ENCODE peak calls at places on chromosomes 2 and 18, in four cellular contexts. One of them, this sample, is unnamed.

GRCh38 chr2:9745153-9745899 is 97.9 kb upstream of the TAF1B start:
- DNase-seq in A549: no peak
- DNase-seq in GM12878: no peak
- DNase-seq in K562: no peak
- DNase-seq in this sample: no peak

GRCh38 chr2:20666364-20667150 is at the start of gene GDF7:
- DNase-seq in A549: no peak
- DNase-seq in GM12878: no peak
- DNase-seq in K562: peak; percentile 67
- DNase-seq in this sample: peak; percentile 46

GRCh38 chr2:118845005-118845842 is 2.2 kb downstream of the EN1 start:
- DNase-seq in A549: no peak
- DNase-seq in GM12878: no peak
- DNase-seq in K562: peak; percentile 50
- DNase-seq in this sample: no peak

GRCh38 chr2:169131587-169132512 is 62.5 kb downstream of the DHRS9 start:
- DNase-seq in A549: peak; percentile 28
- DNase-seq in GM12878: peak; percentile 15
- DNase-seq in K562: peak; percentile 76
- DNase-seq in this sample: peak; percentile 40

GRCh38 chr18:245282-245847 is 22.5 kb downstream of the THOC1 start:
- DNase-seq in A549: no peak
- DNase-seq in GM12878: no peak
- DNase-seq in K562: no peak
- DNase-seq in this sample: no peak

GRCh38 chr18:23810396-23810795 is 121.1 kb downstream of the LAMA3 start:
- DNase-seq in A549: no peak
- DNase-seq in GM12878: no peak
- DNase-seq in K562: no peak
- DNase-seq in this sample: no peak

GRCh38 chr2:169366066-169366465 is 3.7 kb upstream of the LRP2 start:
- DNase-seq in A549: no peak
- DNase-seq in GM12878: no peak
- DNase-seq in K562: no peak
- DNase-seq in this sample: no peak

GRCh38 chr2:173869244-173869643 is 95.9 kb downstream of the SP3 start:
- DNase-seq in A549: no peak
- DNase-seq in GM12878: no peak
- DNase-seq in K562: no peak
- DNase-seq in this sample: no peak

GRCh38 chr2:236498369-236498768 is 71.3 kb upstream of the ACKR3 start:
- DNase-seq in A549: no peak
- DNase-seq in GM12878: no peak
- DNase-seq in K562: no peak
- DNase-seq in this sample: no peak

GRCh38 chr2:144516981-144517824 is 2.7 kb downstream of the ZEB2 start:
- DNase-seq in A549: peak; percentile 58
- DNase-seq in GM12878: no peak
- DNase-seq in K562: peak; percentile 50
- DNase-seq in this sample: no peak
- TF ChIP-seq CHD4 in A549: no peak
- TF ChIP-seq CHD4 in GM12878: no peak
- TF ChIP-seq CHD4 in K562: no peak
- TF ChIP-seq CHD4 in this sample: no peak

GRCh38 chr18:68555935-68556334 is 159.0 kb downstream of the TMX3 start:
- DNase-seq in A549: no peak
- DNase-seq in GM12878: no peak
- DNase-seq in K562: no peak
- DNase-seq in this sample: no peak
- TF ChIP-seq JUNB in A549: no peak
- TF ChIP-seq JUNB in GM12878: no peak
- TF ChIP-seq JUNB in K562: no peak
- TF ChIP-seq JUNB in this sample: no peak

GRCh38 chr2:46376586-46377286 is 79.5 kb downstream of the EPAS1 start:
- DNase-seq in A549: no peak
- DNase-seq in GM12878: no peak
- DNase-seq in K562: no peak
- DNase-seq in this sample: no peak

GRCh38 chr2:46378616-46379015 is 81.4 kb downstream of the EPAS1 start:
- DNase-seq in A549: no peak
- DNase-seq in GM12878: no peak
- DNase-seq in K562: no peak
- DNase-seq in this sample: no peak

GRCh38 chr2:46375566-46376125 is 78.4 kb downstream of the EPAS1 start:
- DNase-seq in A549: no peak
- DNase-seq in GM12878: no peak
- DNase-seq in K562: no peak
- DNase-seq in this sample: no peak

GRCh38 chr2:46377666-46378560 is 80.7 kb downstream of the EPAS1 start:
- DNase-seq in A549: no peak
- DNase-seq in GM12878: no peak
- DNase-seq in K562: no peak
- DNase-seq in this sample: no peak

DNA sequence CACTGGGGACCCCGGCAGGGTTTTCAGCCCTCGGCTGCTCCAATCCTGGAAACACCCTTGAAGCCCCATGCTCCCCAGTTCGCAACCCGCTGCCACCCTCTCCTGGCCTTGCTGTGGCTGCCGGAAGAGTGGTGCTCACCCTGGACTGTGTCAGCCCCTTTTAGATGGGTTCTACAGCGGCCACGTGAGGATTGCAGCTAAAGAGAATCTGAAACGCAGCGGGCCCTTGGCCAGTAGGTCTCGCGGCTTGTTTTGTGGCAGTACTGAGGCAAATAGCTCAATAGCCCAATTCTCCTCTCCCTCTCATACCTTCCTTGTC is 80.0 kb downstream of the EPAS1 start:
- DNase-seq in A549: no peak
- DNase-seq in GM12878: no peak
- DNase-seq in K562: no peak
- DNase-seq in this sample: no peak
- TF ChIP-seq CHD4 in A549: no peak
- TF ChIP-seq CHD4 in GM12878: no peak
- TF ChIP-seq CHD4 in K562: no peak
- TF ChIP-seq CHD4 in this sample: no peak

DNA sequence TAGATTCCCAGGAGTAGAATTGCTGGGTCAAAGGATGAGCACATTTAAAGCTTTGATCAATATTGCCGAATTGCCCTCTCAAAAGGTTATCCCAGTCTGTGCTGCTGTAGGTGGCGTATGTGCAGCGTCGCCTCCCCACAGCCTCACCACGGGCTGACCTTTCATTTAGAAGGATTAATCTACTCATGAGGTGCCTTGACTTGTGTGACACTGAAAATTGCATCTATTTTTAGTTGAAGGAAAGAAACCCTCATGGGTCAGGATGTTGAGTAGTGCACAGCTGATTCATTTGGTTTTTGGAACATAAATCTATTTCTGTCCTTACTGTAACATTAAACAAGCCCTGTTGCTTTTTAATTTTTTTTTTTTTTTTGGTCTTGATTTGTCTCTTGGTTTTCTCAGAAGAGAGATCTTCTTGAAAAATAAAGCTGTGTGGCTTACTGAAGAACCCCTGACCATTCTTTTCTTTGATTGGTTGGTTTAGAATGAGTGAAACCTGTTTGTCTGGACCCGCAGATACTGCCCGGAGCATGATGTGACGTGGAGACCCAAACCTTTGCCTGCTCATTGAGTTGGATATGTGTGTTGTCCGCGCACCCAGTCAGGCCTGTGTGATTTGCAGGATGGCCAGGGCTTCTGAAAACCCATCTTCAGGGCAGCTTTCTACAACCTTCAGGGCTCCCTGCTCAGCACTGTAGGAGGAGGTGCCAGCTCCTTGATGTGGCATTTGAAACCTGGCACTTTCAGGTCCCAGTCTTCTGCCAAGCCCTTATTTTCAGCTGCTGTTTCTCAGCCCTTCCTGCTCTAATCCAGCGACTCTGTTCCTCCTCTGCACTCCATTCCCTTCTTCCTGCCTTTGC is 61.0 kb downstream of the LPIN1 start:
- DNase-seq in A549: no peak
- DNase-seq in GM12878: no peak
- DNase-seq in K562: no peak
- DNase-seq in this sample: no peak
- TF ChIP-seq JUNB in A549: no peak
- TF ChIP-seq JUNB in GM12878: no peak
- TF ChIP-seq JUNB in K562: no peak
- TF ChIP-seq JUNB in this sample: no peak

DNA sequence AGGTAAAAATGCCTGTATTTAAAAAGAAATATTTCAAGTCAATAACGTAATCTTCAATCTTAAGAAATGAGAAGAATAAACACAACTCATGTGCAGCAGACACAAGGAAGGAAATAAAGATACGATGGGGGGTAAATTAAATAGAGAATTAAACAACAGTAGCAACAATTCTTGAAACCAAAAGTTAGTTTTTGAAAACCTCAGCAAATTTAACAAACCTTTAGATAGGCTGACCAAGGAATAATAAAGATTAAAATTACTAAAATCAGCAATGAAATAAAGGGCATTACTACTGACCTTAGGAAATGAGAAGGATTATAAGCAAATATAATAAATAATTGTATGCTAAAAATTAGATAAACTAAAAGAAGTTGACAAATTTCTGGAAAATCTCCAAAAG is 178.9 kb downstream of the RTP5 start:
- DNase-seq in A549: no peak
- DNase-seq in GM12878: no peak
- DNase-seq in K562: no peak
- DNase-seq in this sample: no peak
- TF ChIP-seq CHD4 in A549: no peak
- TF ChIP-seq CHD4 in GM12878: no peak
- TF ChIP-seq CHD4 in K562: no peak
- TF ChIP-seq CHD4 in this sample: no peak

GRCh38 chr18:3671181-3671580 is 221.2 kb downstream of the TGIF1 start:
- DNase-seq in A549: no peak
- DNase-seq in GM12878: no peak
- DNase-seq in K562: no peak
- DNase-seq in this sample: no peak
- TF ChIP-seq JUNB in A549: no peak
- TF ChIP-seq JUNB in GM12878: no peak
- TF ChIP-seq JUNB in K562: no peak
- TF ChIP-seq JUNB in this sample: no peak

GRCh38 chr2:151649966-151650365 is 84.3 kb downstream of the NEB start:
- DNase-seq in A549: no peak
- DNase-seq in GM12878: no peak
- DNase-seq in K562: no peak
- DNase-seq in this sample: no peak
- TF ChIP-seq CHD4 in A549: no peak
- TF ChIP-seq CHD4 in GM12878: no peak
- TF ChIP-seq CHD4 in K562: no peak
- TF ChIP-seq CHD4 in this sample: no peak

GRCh38 chr18:76491801-76492668 is 3.0 kb downstream of the ZNF516 start:
- DNase-seq in A549: peak; percentile 26
- DNase-seq in GM12878: no peak
- DNase-seq in K562: no peak
- DNase-seq in this sample: no peak

GRCh38 chr18:76491436-76491800 is 3.6 kb downstream of the ZNF516 start:
- DNase-seq in A549: peak; percentile 28
- DNase-seq in GM12878: no peak
- DNase-seq in K562: peak; percentile 46
- DNase-seq in this sample: peak; percentile 41

GRCh38 chr18:76489081-76489480 is 6.0 kb downstream of the ZNF516 start:
- DNase-seq in A549: no peak
- DNase-seq in GM12878: no peak
- DNase-seq in K562: no peak
- DNase-seq in this sample: no peak

GRCh38 chr18:76490040-76490439 is 5.0 kb downstream of the ZNF516 start:
- DNase-seq in A549: no peak
- DNase-seq in GM12878: no peak
- DNase-seq in K562: no peak
- DNase-seq in this sample: no peak

GRCh38 chr18:76490701-76491171 is 4.3 kb downstream of the ZNF516 start:
- DNase-seq in A549: peak; percentile 13
- DNase-seq in GM12878: no peak
- DNase-seq in K562: no peak
- DNase-seq in this sample: no peak
- TF ChIP-seq JUNB in A549: no peak
- TF ChIP-seq JUNB in GM12878: no peak
- TF ChIP-seq JUNB in K562: no peak
- TF ChIP-seq JUNB in this sample: no peak